ENCODE peak calls at places on chromosomes 16 and 17, in seven cellular contexts. K is cardiac fibroblast, U is neural progenitor cell, I is AG09319, P is GM13976, C is right lobe of liver, M is D721Med. T is an unnamed sample.

GRCh38 chr16:81967358-81967757 is 43.9 kb downstream of the SDR42E1 start:
- DNase-seq in P (no peak), M (no peak), C (no peak), I (no peak), U (no peak), K (no peak), T (no peak)

GRCh38 chr17:19339341-19339815 is 23.1 kb downstream of the B9D1 start:
- DNase-seq in U (no peak), M (no peak), P (no peak), I (no peak), C (no peak), K (no peak), T (no peak)

GRCh38 chr17:45782889-45783592 is 1.1 kb upstream of the CRHR1 start:
- DNase-seq in K (no peak), M (peak), C (no peak), U (peak), I (no peak), P (peak), T (peak)

GRCh38 chr17:47918003-47918402 is 22.0 kb downstream of the SP2 start:
- DNase-seq in M (no peak), C (no peak), U (no peak), K (no peak), I (no peak), P (no peak), T (no peak)

GRCh38 chr16:15440852-15441251 is 6.5 kb downstream of the BMERB1 start:
- DNase-seq in P (no peak), K (peak), C (no peak), M (no peak), U (no peak), I (no peak), T (no peak)

GRCh38 chr17:47192549-47192948 is 3.5 kb upstream of the CDC27 start:
- DNase-seq in P (no peak), M (no peak), K (no peak), C (no peak), I (no peak), U (no peak), T (no peak)

GRCh38 chr16:9184354-9184690 is 92.9 kb downstream of the HAPSTR1 start:
- DNase-seq in I (no peak), U (no peak), P (no peak), K (no peak), M (no peak), C (no peak), T (no peak)

GRCh38 chr17:2397247-2398171 is 3.4 kb downstream of the MNT start:
- DNase-seq in P (no peak), C (peak), U (no peak), K (no peak), M (no peak), I (no peak), T (no peak)

GRCh38 chr17:74759243-74759801 is 10.9 kb downstream of the NHERF1 start:
- DNase-seq in I (no peak), C (no peak), M (no peak), P (peak), K (no peak), U (no peak), T (no peak)

DNA sequence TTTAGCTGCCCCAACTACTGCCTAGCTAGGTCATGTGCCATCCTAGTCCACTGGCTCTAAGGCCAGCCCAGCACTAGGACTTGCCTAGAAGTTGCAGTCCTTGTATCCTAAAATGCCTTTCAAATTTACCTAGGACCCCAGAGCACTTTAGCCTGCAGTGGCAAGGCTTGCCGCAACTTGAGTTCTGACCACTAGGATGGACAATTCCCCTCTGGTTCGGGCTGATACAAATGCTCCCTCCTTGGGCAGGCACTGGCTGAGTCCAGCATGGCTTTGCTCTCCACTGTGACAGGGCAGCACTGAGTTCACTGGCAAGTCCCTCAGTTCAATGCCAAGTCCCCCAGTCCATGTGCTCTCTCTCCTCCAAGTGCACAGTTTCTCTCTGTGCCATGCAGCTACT is 9.9 kb upstream of the TMEM219 start:
- DNase-seq in C (no peak), U (no peak), I (no peak), P (no peak), K (no peak), M (no peak), T (no peak)
- TF ChIP-seq CTCF in C (no peak), U (peak), I (no peak), P (no peak), K (peak), M (no peak), T (no peak)

DNA sequence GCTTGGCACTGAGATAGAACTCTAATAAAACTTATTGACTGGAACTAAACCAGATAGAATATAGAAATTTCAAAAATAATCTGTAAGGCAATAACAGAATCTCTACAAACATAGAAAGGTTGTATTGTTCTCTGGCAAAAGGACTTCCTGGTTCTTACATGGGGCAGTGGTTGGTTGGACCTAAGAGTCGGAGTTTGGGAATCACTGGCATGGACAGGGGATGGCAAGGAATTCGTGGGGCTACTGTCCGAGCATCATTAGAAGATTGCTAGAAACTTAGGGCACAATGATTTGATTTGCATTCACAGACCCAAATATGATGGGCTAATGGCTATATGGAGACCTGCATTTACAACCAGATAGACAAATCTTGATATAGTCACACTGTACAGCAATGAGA is 103.8 kb upstream of the GOT2 start:
- DNase-seq in M (no peak), U (no peak), I (no peak), K (no peak), P (no peak), C (no peak), T (no peak)
- TF ChIP-seq CTCF in M (no peak), U (no peak), I (no peak), K (no peak), P (no peak), C (no peak), T (no peak)

GRCh38 chr16:77849640-77850258 is 61.4 kb downstream of the VAT1L start:
- DNase-seq in P (no peak), U (no peak), C (no peak), M (no peak), I (no peak), K (no peak), T (no peak)

GRCh38 chr16:77856455-77857138 is 68.2 kb downstream of the VAT1L start:
- DNase-seq in U (peak), C (no peak), M (peak), P (no peak), K (no peak), I (no peak), T (no peak)

GRCh38 chr16:77844801-77845200 is 56.4 kb downstream of the VAT1L start:
- DNase-seq in I (no peak), C (no peak), P (no peak), K (no peak), M (no peak), U (no peak), T (no peak)

GRCh38 chr16:77853125-77853524 is 64.8 kb downstream of the VAT1L start:
- DNase-seq in C (no peak), I (no peak), U (no peak), M (no peak), P (no peak), K (no peak), T (no peak)

GRCh38 chr16:77850637-77851330 is 62.4 kb downstream of the VAT1L start:
- DNase-seq in K (peak), I (no peak), C (no peak), M (no peak), P (no peak), U (no peak), T (no peak)
- TF ChIP-seq CTCF in K (no peak), I (no peak), C (no peak), M (no peak), P (no peak), U (no peak), T (no peak)

DNA sequence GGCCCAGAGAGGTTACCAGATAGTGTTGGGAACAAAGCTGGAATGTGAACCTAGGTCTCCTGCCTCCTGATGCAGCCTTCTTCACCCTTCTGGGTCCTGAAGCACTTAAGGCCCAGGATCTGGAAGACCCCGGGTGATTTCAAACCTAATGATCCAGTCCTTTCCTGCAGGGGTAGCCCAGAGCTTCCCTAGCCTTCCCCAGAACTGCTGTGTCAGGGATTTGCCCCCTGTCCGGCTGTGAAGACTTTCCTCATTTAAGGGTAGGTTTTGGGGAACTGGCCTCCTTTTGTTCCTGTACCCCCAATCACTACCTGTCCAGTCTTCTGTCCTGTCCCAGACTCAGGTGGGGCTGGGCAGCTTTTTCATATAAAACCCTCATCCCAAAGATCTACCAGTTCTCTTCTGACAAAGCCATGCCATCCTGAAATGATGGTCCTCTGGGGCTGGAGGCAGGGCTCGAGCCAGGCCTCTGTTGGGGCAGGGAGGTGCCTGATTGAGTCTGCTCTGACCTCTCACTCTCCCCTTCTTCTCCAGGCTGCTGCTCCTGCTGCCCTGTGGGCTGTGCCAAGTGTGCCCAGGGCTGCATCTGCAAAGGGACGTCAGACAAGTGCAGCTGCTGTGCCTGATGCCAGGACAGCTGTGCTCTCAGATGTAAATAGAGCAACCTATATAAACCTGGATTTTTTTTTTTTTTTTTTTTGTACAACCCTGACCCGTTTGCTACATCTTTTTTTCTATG is 1.3 kb downstream of the MT1X start:
- DNase-seq in K (no peak), U (no peak), I (no peak), M (no peak), P (no peak), C (peak), T (no peak)
- TF ChIP-seq CTCF in K (no peak), U (no peak), I (no peak), M (no peak), P (no peak), C (no peak), T (no peak)

DNA sequence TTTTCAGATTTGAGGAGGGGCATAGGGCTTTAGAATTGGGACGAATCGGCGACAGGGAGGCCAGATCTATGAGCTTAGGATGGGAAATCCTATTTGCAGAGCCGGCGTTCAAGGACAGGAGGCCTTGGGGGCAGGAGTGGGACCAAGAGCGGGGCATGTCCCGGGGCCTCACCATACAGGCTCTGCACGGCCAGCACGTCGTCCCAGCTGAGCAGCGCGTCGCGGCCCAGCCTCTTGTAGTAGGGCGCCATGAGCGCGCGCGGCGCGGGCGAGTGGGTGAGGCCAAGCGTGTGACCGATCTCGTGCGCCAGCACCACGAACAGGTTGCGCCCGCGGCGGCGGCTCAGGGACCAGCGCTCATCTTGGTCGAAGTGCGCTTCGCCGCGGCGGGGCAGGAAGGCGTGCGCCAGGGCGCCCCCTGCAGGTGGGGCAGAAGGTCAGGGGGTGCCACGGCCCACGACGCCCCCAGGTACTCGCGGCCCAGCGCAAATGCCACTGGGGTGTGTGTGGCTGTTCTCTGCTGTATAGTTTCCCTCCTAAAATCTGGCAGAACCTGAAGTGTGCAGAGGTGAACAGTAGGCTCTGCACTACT is 9.3 kb downstream of the C17orf50 start:
- DNase-seq in U (no peak), K (no peak), P (no peak), C (no peak), I (no peak), M (no peak), T (no peak)
- TF ChIP-seq CTCF in U (peak), K (no peak), P (no peak), C (no peak), I (no peak), M (peak), T (peak)

GRCh38 chr16:68538880-68539701 is at the start of gene ZFP90:
- DNase-seq in K (peak), P (peak), M (peak), I (peak), U (peak), C (peak), T (peak)
- TF ChIP-seq CTCF in K (no peak), P (no peak), M (no peak), I (no peak), U (no peak), C (no peak), T (no peak)

GRCh38 chr17:5110816-5111215 is 862 bp downstream of the ZNF232 start:
- DNase-seq in U (no peak), I (no peak), K (no peak), P (no peak), M (no peak), C (no peak), T (no peak)
- TF ChIP-seq CTCF in U (no peak), I (no peak), K (no peak), P (no peak), M (no peak), C (no peak), T (no peak)

DNA sequence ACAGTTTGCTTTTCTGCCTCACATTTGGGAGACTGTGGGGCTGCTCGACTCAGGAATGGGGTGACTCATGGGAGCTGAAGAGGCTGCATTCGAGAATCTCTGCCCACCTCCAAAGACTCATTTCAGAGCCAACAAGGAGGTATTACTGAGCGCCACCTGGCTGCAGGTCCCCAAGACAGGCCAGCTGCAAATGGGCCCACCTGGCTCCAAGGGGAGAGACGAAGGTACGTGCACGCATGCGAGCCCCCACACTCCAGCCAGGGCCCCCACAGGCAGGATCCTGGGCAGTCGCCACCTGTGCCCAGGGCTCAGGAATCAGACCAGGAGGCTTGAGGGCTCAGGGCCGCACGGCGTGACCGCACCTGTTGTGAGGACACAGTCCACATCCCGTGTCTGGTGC is 6.0 kb downstream of the HAGHL start:
- DNase-seq in P (no peak), K (no peak), C (no peak), I (no peak), M (no peak), U (no peak), T (no peak)
- TF ChIP-seq CTCF in P (no peak), K (no peak), C (no peak), I (no peak), M (no peak), U (no peak), T (no peak)

DNA sequence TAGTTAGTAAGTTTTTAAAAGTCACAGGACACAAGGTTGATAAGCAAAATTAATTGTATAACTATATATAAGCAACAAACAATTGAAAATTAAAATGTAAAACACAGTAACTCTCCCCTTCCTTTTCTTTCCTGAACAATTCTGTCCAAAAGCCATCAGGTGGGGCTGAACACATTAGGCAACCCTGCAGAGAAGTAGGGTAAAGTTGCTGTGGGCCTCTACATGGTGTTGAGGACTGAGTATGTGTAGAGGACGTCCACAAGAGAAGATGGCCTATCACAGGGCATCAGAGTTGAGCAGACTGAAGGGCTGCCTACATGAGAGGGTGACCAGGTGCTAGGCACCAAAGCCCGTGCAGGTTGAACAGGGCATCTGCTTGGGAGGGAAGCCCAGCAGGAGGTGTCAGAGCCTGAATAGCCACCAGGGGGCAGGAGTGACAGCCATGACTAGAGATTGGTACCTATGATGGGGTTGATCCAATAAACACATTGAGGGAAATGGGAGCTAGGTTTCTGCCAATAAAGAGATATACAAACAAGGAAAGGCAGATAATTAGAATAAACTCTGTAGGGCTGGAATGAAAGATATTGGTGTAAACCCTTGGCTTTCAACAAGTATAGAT is 415.1 kb downstream of the NPIPA8 start:
- DNase-seq in K (no peak), I (no peak), U (peak), C (peak), M (no peak), P (peak), T (peak)
- TF ChIP-seq CTCF in K (peak), I (peak), U (peak), C (peak), M (peak), P (peak), T (peak)

T was measured in neural crest cell.